ENCODE peak calls at places on chromosomes 4 and X, in nine cellular contexts. One of them, this sample, is unnamed.

GRCh38 chr4:186265683-186266648 is at the start of gene F11:
- DNase-seq in suprapubic skin: no peak
- DNase-seq in uterus: no peak
- DNase-seq in body of pancreas: peak; percentile 24
- DNase-seq in IMR-90: no peak
- DNase-seq in heart left ventricle: no peak
- DNase-seq in tibial nerve: no peak
- DNase-seq in stomach: no peak
- DNase-seq in sigmoid colon: no peak
- DNase-seq in this sample: no peak

GRCh38 chr4:125762537-125762936 is 447.8 kb downstream of the FAT4 start:
- DNase-seq in suprapubic skin: no peak
- DNase-seq in uterus: no peak
- DNase-seq in body of pancreas: no peak
- DNase-seq in IMR-90: no peak
- DNase-seq in heart left ventricle: no peak
- DNase-seq in tibial nerve: no peak
- DNase-seq in stomach: no peak
- DNase-seq in sigmoid colon: no peak
- DNase-seq in this sample: no peak

GRCh38 chrX:118679290-118679689 is 48.1 kb upstream of the IL13RA1 start:
- DNase-seq in suprapubic skin: no peak
- DNase-seq in uterus: no peak
- DNase-seq in body of pancreas: no peak
- DNase-seq in IMR-90: no peak
- DNase-seq in heart left ventricle: no peak
- DNase-seq in tibial nerve: no peak
- DNase-seq in stomach: no peak
- DNase-seq in sigmoid colon: no peak
- DNase-seq in this sample: no peak

GRCh38 chr4:172851534-172851933 is 317.1 kb upstream of the GALNT7 start:
- DNase-seq in suprapubic skin: no peak
- DNase-seq in uterus: no peak
- DNase-seq in body of pancreas: no peak
- DNase-seq in IMR-90: peak; percentile 72
- DNase-seq in heart left ventricle: no peak
- DNase-seq in tibial nerve: no peak
- DNase-seq in stomach: no peak
- DNase-seq in sigmoid colon: no peak
- DNase-seq in this sample: no peak

GRCh38 chrX:122622800-122623199 is 561.3 kb upstream of the GRIA3 start:
- DNase-seq in suprapubic skin: no peak
- DNase-seq in uterus: no peak
- DNase-seq in body of pancreas: no peak
- DNase-seq in IMR-90: no peak
- DNase-seq in heart left ventricle: no peak
- DNase-seq in tibial nerve: no peak
- DNase-seq in stomach: no peak
- DNase-seq in sigmoid colon: no peak
- DNase-seq in this sample: no peak

GRCh38 chr4:20151436-20151835 is 100.3 kb upstream of the SLIT2 start:
- DNase-seq in suprapubic skin: no peak
- DNase-seq in uterus: no peak
- DNase-seq in body of pancreas: no peak
- DNase-seq in IMR-90: peak; percentile 74
- DNase-seq in heart left ventricle: no peak
- DNase-seq in tibial nerve: no peak
- DNase-seq in stomach: no peak
- DNase-seq in sigmoid colon: no peak
- DNase-seq in this sample: no peak

GRCh38 chrX:45667666-45668065 is 467.0 kb upstream of the DIPK2B start:
- DNase-seq in suprapubic skin: no peak
- DNase-seq in uterus: no peak
- DNase-seq in body of pancreas: no peak
- DNase-seq in IMR-90: peak; percentile 14
- DNase-seq in heart left ventricle: no peak
- DNase-seq in tibial nerve: no peak
- DNase-seq in stomach: no peak
- DNase-seq in sigmoid colon: no peak
- DNase-seq in this sample: no peak

GRCh38 chr4:144633215-144633614 is 12.7 kb upstream of the HHIP start:
- DNase-seq in suprapubic skin: no peak
- DNase-seq in uterus: no peak
- DNase-seq in body of pancreas: no peak
- DNase-seq in IMR-90: no peak
- DNase-seq in heart left ventricle: no peak
- DNase-seq in tibial nerve: no peak
- DNase-seq in stomach: no peak
- DNase-seq in sigmoid colon: no peak
- DNase-seq in this sample: no peak

GRCh38 chr4:25913056-25913850 is 767 bp upstream of the SMIM20 start:
- DNase-seq in suprapubic skin: peak; percentile 72
- DNase-seq in uterus: peak; percentile 37
- DNase-seq in body of pancreas: peak; percentile 34
- DNase-seq in IMR-90: peak; percentile 47
- DNase-seq in heart left ventricle: peak; percentile 66
- DNase-seq in tibial nerve: no peak
- DNase-seq in stomach: peak; percentile 31
- DNase-seq in sigmoid colon: peak; percentile 76
- DNase-seq in this sample: peak; percentile 8

DNA sequence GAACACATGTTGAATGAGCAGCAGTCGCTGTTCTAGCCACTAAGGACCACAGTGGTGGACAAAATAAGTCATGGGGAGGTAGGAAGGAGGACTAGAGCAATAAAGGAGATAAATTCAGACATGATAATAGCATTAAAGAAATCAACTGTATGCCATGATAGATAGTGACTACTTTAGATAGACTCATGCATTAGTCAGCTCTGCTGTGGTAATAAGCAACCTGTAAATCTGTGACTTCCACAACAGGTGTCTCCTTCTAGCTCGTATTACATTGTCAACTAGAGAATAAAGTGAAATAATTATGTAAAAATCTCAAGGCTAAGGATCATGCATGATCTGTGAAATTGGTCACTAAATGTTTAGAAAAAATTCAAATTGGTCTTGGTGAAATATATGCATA is 77.9 kb downstream of the WWC2 start:
- DNase-seq in suprapubic skin: no peak
- DNase-seq in uterus: no peak
- DNase-seq in body of pancreas: no peak
- DNase-seq in IMR-90: no peak
- DNase-seq in heart left ventricle: no peak
- DNase-seq in tibial nerve: no peak
- DNase-seq in stomach: no peak
- DNase-seq in sigmoid colon: no peak
- DNase-seq in this sample: no peak
- H3K4me1 ChIP-seq in suprapubic skin: peaks cover 11% of the 10 kb centered on the region
- H3K4me1 ChIP-seq in uterus: no peaks in the 10 kb centered on the region
- H3K4me1 ChIP-seq in body of pancreas: peaks cover 44% of the 10 kb centered on the region
- H3K4me1 ChIP-seq in IMR-90: peaks cover 18% of the 10 kb centered on the region
- H3K4me1 ChIP-seq in heart left ventricle: peaks cover 23% of the 10 kb centered on the region
- H3K4me1 ChIP-seq in tibial nerve: no peaks in the 10 kb centered on the region
- H3K4me1 ChIP-seq in stomach: peaks cover 11% of the 10 kb centered on the region
- H3K4me1 ChIP-seq in sigmoid colon: peaks cover 22% of the 10 kb centered on the region
- H3K4me1 ChIP-seq in this sample: no peaks in the 10 kb centered on the region

DNA sequence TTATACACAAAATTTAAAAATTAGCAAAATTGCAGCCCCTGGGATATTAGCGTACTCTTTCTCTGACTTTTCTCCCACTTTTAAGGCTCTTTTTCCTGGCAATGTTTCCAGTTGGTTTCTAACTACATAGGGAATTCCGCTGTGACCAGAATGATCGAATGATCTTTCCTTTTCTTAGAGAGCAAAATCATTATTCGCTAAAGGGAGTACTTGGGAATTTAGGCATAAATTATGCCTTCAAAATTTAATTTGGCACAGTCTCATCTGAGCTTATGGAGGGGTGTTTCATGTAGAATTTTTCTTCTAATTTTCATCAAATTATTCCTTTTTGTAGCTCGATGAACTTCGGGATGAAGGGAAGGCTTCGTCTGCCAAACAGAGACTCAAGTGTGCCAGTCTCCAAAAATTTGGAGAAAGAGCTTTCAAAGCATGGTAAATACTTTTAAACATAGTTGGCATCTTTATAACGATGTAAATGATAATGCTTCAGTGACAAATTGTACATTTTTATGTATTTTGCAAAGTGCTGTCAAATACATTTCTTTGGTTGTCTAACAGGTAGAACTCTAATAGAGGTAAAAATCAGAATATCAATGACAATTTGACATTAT is 6.0 kb downstream of the ALB start:
- DNase-seq in suprapubic skin: no peak
- DNase-seq in uterus: no peak
- DNase-seq in body of pancreas: no peak
- DNase-seq in IMR-90: no peak
- DNase-seq in heart left ventricle: no peak
- DNase-seq in tibial nerve: no peak
- DNase-seq in stomach: no peak
- DNase-seq in sigmoid colon: no peak
- DNase-seq in this sample: no peak
- TF ChIP-seq POLR2A in suprapubic skin: no peak
- TF ChIP-seq POLR2A in uterus: no peak
- TF ChIP-seq POLR2A in body of pancreas: no peak
- TF ChIP-seq POLR2A in IMR-90: no peak
- TF ChIP-seq POLR2A in heart left ventricle: no peak
- TF ChIP-seq POLR2A in tibial nerve: no peak
- TF ChIP-seq POLR2A in stomach: no peak
- TF ChIP-seq POLR2A in sigmoid colon: no peak
- TF ChIP-seq POLR2A in this sample: no peak

GRCh38 chr4:7905461-7905915 is 34.2 kb downstream of the AFAP1 start:
- DNase-seq in suprapubic skin: no peak
- DNase-seq in uterus: peak; percentile 48
- DNase-seq in body of pancreas: no peak
- DNase-seq in IMR-90: no peak
- DNase-seq in heart left ventricle: peak; percentile 59
- DNase-seq in tibial nerve: peak; percentile 57
- DNase-seq in stomach: no peak
- DNase-seq in sigmoid colon: no peak
- DNase-seq in this sample: no peak

GRCh38 chr4:7904942-7905341 is 34.7 kb downstream of the AFAP1 start:
- DNase-seq in suprapubic skin: no peak
- DNase-seq in uterus: peak; percentile 78
- DNase-seq in body of pancreas: no peak
- DNase-seq in IMR-90: peak; percentile 94
- DNase-seq in heart left ventricle: no peak
- DNase-seq in tibial nerve: no peak
- DNase-seq in stomach: no peak
- DNase-seq in sigmoid colon: peak; percentile 77
- DNase-seq in this sample: no peak

GRCh38 chr4:7908668-7909067 is 31.0 kb downstream of the AFAP1 start:
- DNase-seq in suprapubic skin: no peak
- DNase-seq in uterus: no peak
- DNase-seq in body of pancreas: no peak
- DNase-seq in IMR-90: no peak
- DNase-seq in heart left ventricle: no peak
- DNase-seq in tibial nerve: no peak
- DNase-seq in stomach: no peak
- DNase-seq in sigmoid colon: no peak
- DNase-seq in this sample: no peak

GRCh38 chr4:7906171-7906581 is 33.5 kb downstream of the AFAP1 start:
- DNase-seq in suprapubic skin: no peak
- DNase-seq in uterus: no peak
- DNase-seq in body of pancreas: no peak
- DNase-seq in IMR-90: peak; percentile 45
- DNase-seq in heart left ventricle: no peak
- DNase-seq in tibial nerve: no peak
- DNase-seq in stomach: no peak
- DNase-seq in sigmoid colon: no peak
- DNase-seq in this sample: no peak

DNA sequence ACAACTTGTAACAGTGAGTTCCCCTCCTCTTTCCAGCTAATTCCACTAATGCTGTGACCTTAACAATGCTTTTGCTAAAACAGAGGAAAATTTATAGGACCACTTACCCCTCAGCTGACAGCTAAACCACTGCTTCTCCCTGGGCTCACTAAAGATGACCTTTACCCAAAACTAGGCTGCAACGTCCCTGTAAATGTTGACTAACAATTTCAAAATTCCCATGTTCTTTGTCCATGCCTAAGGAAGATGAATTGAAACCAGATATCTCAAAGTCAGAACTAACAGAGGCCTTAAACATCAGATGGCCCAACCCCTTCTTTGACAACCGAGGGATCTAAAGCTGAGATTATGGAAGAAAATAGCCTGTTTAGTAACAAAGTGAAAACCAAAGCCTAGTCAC is 32.5 kb downstream of the AFAP1 start:
- DNase-seq in suprapubic skin: no peak
- DNase-seq in uterus: no peak
- DNase-seq in body of pancreas: no peak
- DNase-seq in IMR-90: no peak
- DNase-seq in heart left ventricle: no peak
- DNase-seq in tibial nerve: no peak
- DNase-seq in stomach: no peak
- DNase-seq in sigmoid colon: no peak
- DNase-seq in this sample: no peak
- H3K4me1 ChIP-seq in suprapubic skin: peaks cover 59% of the 10 kb centered on the region
- H3K4me1 ChIP-seq in uterus: peaks cover 21% of the 10 kb centered on the region
- H3K4me1 ChIP-seq in body of pancreas: peaks cover 15% of the 10 kb centered on the region
- H3K4me1 ChIP-seq in IMR-90: peaks cover 48% of the 10 kb centered on the region
- H3K4me1 ChIP-seq in heart left ventricle: peaks cover 46% of the 10 kb centered on the region
- H3K4me1 ChIP-seq in tibial nerve: peaks cover 22% of the 10 kb centered on the region
- H3K4me1 ChIP-seq in stomach: peaks cover 49% of the 10 kb centered on the region
- H3K4me1 ChIP-seq in sigmoid colon: peaks cover 90% of the 10 kb centered on the region
- H3K4me1 ChIP-seq in this sample: peaks cover 92% of the 10 kb centered on the region

GRCh38 chrX:154408659-154409221 is 314 bp downstream of the DNASE1L1 start:
- DNase-seq in suprapubic skin: no peak
- DNase-seq in uterus: no peak
- DNase-seq in body of pancreas: no peak
- DNase-seq in IMR-90: no peak
- DNase-seq in heart left ventricle: no peak
- DNase-seq in tibial nerve: no peak
- DNase-seq in stomach: no peak
- DNase-seq in sigmoid colon: no peak
- DNase-seq in this sample: no peak
- TF ChIP-seq POLR2A in suprapubic skin: no peak
- TF ChIP-seq POLR2A in uterus: no peak
- TF ChIP-seq POLR2A in body of pancreas: no peak
- TF ChIP-seq POLR2A in IMR-90: peak; percentile 6
- TF ChIP-seq POLR2A in heart left ventricle: no peak
- TF ChIP-seq POLR2A in tibial nerve: no peak
- TF ChIP-seq POLR2A in stomach: no peak
- TF ChIP-seq POLR2A in sigmoid colon: no peak
- TF ChIP-seq POLR2A in this sample: no peak

GRCh38 chr4:123449362-123449761 is 52.8 kb downstream of the SPRY1 start:
- DNase-seq in suprapubic skin: no peak
- DNase-seq in uterus: no peak
- DNase-seq in body of pancreas: no peak
- DNase-seq in IMR-90: peak; percentile 34
- DNase-seq in heart left ventricle: no peak
- DNase-seq in tibial nerve: no peak
- DNase-seq in stomach: no peak
- DNase-seq in sigmoid colon: no peak
- DNase-seq in this sample: no peak
- H3K4me1 ChIP-seq in suprapubic skin: peaks cover 9% of the 10 kb centered on the region
- H3K4me1 ChIP-seq in uterus: no peaks in the 10 kb centered on the region
- H3K4me1 ChIP-seq in body of pancreas: peaks cover 3% of the 10 kb centered on the region
- H3K4me1 ChIP-seq in IMR-90: peaks cover 5% of the 10 kb centered on the region
- H3K4me1 ChIP-seq in heart left ventricle: peaks cover 6% of the 10 kb centered on the region
- H3K4me1 ChIP-seq in tibial nerve: peaks cover 17% of the 10 kb centered on the region
- H3K4me1 ChIP-seq in stomach: peaks cover 4% of the 10 kb centered on the region
- H3K4me1 ChIP-seq in sigmoid colon: no peaks in the 10 kb centered on the region
- H3K4me1 ChIP-seq in this sample: no peaks in the 10 kb centered on the region

This sample was measured in esophagus squamous epithelium.